ENCODE peak calls at places on chromosome X, in four cellular contexts. T is H1, F is K562, I is GM12878. L is an unnamed sample.

GRCh38 chrX:103792916-103793540 is 16.4 kb downstream of the PLP1 start:
- DNase-seq in T (no peak), F (no peak), I (no peak), L (no peak)

GRCh38 chrX:39852496-39852895 is 245.3 kb downstream of the BCOR start:
- DNase-seq in T (no peak), F (no peak), I (no peak), L (no peak)

GRCh38 chrX:134435894-134436293 is 24.1 kb upstream of the HPRT1 start:
- DNase-seq in T (no peak), F (no peak), I (no peak), L (peak; percentile 43)

GRCh38 chrX:40570346-40571093 is 10.2 kb upstream of the ATP6AP2 start:
- DNase-seq in T (no peak), F (peak; percentile 9), I (peak; percentile 56), L (no peak)

GRCh38 chrX:109475174-109475891 is 6.6 kb downstream of the GUCY2F start:
- DNase-seq in T (no peak), F (peak; percentile 48), I (no peak), L (peak; percentile 35)

GRCh38 chrX:64394874-64395567 is at the start of gene MTMR8:
- DNase-seq in T (peak; percentile 60), F (peak; percentile 80), I (peak; percentile 23), L (no peak)

GRCh38 chrX:54178100-54178940 is 4.7 kb downstream of the FAM120C start:
- DNase-seq in T (no peak), F (no peak), I (no peak), L (peak; percentile 12)

GRCh38 chrX:40733691-40734090 is 1.7 kb downstream of the MED14 start:
- DNase-seq in T (no peak), F (no peak), I (no peak), L (no peak)

GRCh38 chrX:81900522-81900921 is 698.6 kb downstream of the SH3BGRL start:
- DNase-seq in T (no peak), F (no peak), I (no peak), L (no peak)

GRCh38 chrX:65596270-65596669 is 61.7 kb upstream of the LAS1L start:
- DNase-seq in T (no peak), F (peak; percentile 52), I (peak; percentile 43), L (no peak)
- TF ChIP-seq BRCA1 in T (no peak), F (no peak), I (no peak), L (no peak)

GRCh38 chrX:153342762-153343558 is 9.0 kb downstream of the ZNF275 start:
- DNase-seq in T (no peak), F (no peak), I (no peak), L (no peak)
- TF ChIP-seq BRCA1 in T (no peak), F (no peak), I (no peak), L (no peak)

DNA sequence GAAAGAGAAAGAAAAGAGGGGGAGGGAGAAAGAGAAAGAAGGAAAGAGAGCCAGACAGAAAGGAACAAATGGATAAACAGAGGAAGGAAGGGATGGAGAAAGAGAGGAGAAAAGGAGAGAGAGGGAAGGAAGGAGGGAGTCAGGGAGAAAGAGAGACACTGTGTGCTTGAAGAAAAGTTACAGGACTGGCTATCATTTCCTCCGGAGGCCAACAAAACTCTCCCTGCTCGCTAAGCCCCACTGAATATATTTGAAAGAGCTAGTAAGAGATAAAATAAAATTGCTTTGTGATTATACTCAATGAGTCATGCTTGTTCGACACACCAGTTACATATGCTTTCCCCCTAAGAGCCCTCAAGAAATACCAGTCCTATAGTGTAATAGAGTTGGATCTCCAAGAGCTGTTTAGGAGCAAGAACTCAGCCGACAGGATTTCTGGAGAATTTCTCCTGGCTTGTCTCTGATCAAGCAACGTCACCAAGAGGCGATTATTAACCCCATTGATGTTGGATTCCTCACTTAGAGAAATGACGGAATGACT is 102.2 kb downstream of the MXRA5 start:
- DNase-seq in T (no peak), F (no peak), I (no peak), L (no peak)
- TF ChIP-seq BRCA1 in T (no peak), F (no peak), I (no peak), L (no peak)

GRCh38 chrX:153903238-153903980 is 1.1 kb upstream of the AVPR2 start:
- DNase-seq in T (no peak), F (no peak), I (no peak), L (no peak)
- TF ChIP-seq BRCA1 in T (no peak), F (no peak), I (no peak), L (no peak)